ENCODE peak calls at places on chromosomes 3 and 15, in nine cellular contexts. N, V, S, G, M, Z, B, W and O are unnamed samples. For H3K4me1, the result is how much of the 10 kb centered on the place peaks cover.

GRCh38 chr3:122892118-122892517 is 97.2 kb downstream of the SLC49A4 start:
- DNase-seq in N (no peak), V (no peak), S (no peak), G (no peak), M (no peak), Z (no peak), B (no peak), W (no peak), O (no peak)

GRCh38 chr3:51350751-51351150 is 34.3 kb upstream of the MANF start:
- DNase-seq in N (no peak), V (no peak), S (no peak), G (no peak), M (no peak), Z (no peak), B (no peak), W (no peak), O (peak)

GRCh38 chr15:83843511-83843910 is 189.6 kb downstream of the ADAMTSL3 start:
- DNase-seq in N (no peak), V (no peak), S (no peak), G (no peak), M (no peak), Z (no peak), B (no peak), W (no peak), O (peak)

GRCh38 chr3:196080997-196081833 is 675 bp downstream of the TFRC start:
- DNase-seq in N (no peak), V (peak), S (peak), G (peak), M (peak), Z (peak), B (peak), W (peak), O (peak)

GRCh38 chr3:72255736-72256559 is 471.0 kb upstream of the PROK2 start:
- DNase-seq in N (no peak), V (no peak), S (peak), G (no peak), M (no peak), Z (peak), B (peak), W (no peak), O (peak)

GRCh38 chr3:127799476-127800222 is 22.7 kb downstream of the MGLL start:
- DNase-seq in N (no peak), V (no peak), S (no peak), G (no peak), M (no peak), Z (no peak), B (no peak), W (no peak), O (no peak)

GRCh38 chr3:46986782-46987484 is 7.5 kb downstream of the NBEAL2 start:
- DNase-seq in N (no peak), V (no peak), S (no peak), G (no peak), M (no peak), Z (no peak), B (no peak), W (peak), O (no peak)

GRCh38 chr3:36843065-36844051 is 79.0 kb upstream of the DCLK3 start:
- DNase-seq in N (peak), V (no peak), S (no peak), G (no peak), M (peak), Z (no peak), B (peak), W (peak), O (no peak)

GRCh38 chr15:68301300-68301699 is 23.8 kb downstream of the FEM1B start:
- DNase-seq in N (no peak), V (no peak), S (no peak), G (no peak), M (no peak), Z (no peak), B (no peak), W (no peak), O (no peak)

GRCh38 chr3:188486126-188486525 is 332.2 kb downstream of the LPP start:
- DNase-seq in N (no peak), V (no peak), S (no peak), G (no peak), M (no peak), Z (no peak), B (no peak), W (no peak), O (no peak)

GRCh38 chr3:149273096-149273751 is 51.6 kb upstream of the CP start:
- DNase-seq in N (peak), V (no peak), S (peak), G (no peak), M (peak), Z (peak), B (peak), W (peak), O (no peak)

DNA sequence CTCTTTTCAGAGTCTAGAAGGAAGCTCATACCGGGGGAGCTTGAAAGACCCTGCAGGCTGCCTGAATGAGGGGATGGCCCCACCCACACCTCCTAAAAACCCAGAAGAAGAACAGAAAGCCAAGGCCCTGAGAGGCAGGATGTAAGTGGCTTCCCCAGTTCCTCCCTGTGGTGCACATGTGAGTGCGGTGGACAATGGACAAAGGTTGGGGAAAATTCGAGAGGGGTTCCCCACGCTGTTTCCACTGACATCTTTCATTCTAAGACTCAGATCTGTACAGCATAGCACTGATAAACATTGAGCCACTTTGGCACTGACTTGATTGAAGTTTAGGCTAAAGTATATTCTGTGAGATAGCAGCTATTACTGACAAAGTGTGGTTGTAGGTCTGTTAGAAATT is 79.5 kb upstream of the UMPS start:
- DNase-seq in N (no peak), V (no peak), S (no peak), G (no peak), M (no peak), Z (no peak), B (no peak), W (no peak), O (no peak)
- TF ChIP-seq EP300 in N (no peak), V (no peak), S (no peak), G (no peak), M (no peak), Z (no peak), B (no peak), W (no peak), O (no peak)

GRCh38 chr3:20039765-20040475 is at the start of gene KAT2B:
- DNase-seq in N (no peak), V (peak), S (peak), G (peak), M (peak), Z (peak), B (peak), W (peak), O (peak)

GRCh38 chr3:20037255-20037996 is 2.8 kb upstream of the KAT2B start:
- DNase-seq in N (no peak), V (no peak), S (no peak), G (no peak), M (no peak), Z (no peak), B (no peak), W (no peak), O (no peak)

GRCh38 chr3:20038679-20039078 is 1.6 kb upstream of the KAT2B start:
- DNase-seq in N (no peak), V (no peak), S (no peak), G (no peak), M (no peak), Z (no peak), B (no peak), W (no peak), O (no peak)

GRCh38 chr3:20040476-20041196 is 390 bp downstream of the KAT2B start:
- DNase-seq in N (no peak), V (peak), S (peak), G (peak), M (peak), Z (peak), B (peak), W (peak), O (peak)

GRCh38 chr3:20039082-20039764 is 1.0 kb upstream of the KAT2B start:
- DNase-seq in N (no peak), V (no peak), S (no peak), G (no peak), M (no peak), Z (no peak), B (no peak), W (no peak), O (no peak)
- H3K4me1 ChIP-seq in N (under half), V (under half), S (under half), G (under half), M (under half), Z (under half), B (under half), W (under half), O (under half)

DNA sequence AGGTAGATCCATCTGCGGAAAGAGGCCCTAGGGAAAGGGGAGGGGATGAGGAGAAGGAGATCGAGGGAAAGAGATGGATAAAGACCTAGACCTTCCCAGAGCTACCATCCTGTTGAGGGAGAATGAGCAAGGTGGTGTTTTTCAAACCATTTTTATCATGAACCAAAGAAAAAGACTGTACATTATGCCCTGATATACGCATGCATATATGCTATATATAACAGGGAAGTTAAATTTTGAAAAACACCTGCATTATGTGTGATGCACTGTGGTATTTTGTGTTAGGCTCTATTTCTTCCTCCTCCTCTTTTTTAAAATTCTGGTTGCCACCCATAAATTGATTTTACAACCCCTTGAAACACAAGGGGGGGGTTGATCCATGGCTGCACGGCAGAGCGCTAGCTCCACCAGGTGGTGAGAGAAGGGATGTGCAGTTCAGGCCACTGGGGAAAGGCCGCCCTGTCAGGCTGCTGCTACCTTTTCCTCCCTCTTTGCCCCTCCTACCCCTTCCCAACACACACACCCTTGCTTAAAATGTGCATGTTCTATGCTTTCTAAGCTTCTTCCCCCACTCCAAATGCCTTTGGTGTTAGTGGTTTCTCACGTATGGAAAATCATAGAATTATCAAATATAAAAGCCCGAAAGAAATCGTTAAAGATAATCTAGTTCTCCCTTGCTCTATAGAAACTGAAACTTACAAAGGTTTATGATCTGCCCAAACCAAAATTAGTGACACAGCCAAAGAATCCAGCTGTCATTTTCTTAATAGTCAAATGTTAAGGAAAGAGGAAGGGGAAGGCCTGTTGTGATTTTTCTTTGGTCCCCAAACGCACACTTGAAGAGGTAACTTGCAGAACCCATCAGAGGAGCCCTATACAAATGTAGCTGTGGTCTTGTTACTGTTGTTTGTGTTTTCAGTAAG is 262.0 kb upstream of the UMPS start:
- DNase-seq in N (peak), V (peak), S (peak), G (no peak), M (peak), Z (peak), B (peak), W (peak), O (no peak)
- TF ChIP-seq EP300 in N (no peak), V (no peak), S (no peak), G (no peak), M (no peak), Z (no peak), B (no peak), W (no peak), O (no peak)

DNA sequence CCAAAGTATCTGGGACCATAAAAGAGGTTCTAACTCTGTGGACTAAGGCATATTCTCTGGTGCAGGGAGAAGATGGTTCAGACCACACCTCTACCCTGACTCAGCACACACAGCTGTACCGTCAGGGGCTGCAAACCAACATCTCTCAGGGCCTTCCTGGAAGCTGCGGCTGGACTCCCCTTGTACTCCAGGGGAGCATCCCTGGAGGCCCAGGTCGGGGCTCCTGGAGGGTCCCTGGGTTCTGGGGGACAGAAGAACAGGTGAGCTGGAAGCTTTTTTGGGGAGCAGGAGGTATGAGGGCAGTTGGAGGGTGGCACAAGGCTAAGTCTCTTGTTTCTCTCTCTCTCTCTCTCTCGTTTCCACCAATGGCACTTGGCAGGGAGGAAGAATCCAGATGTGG is 60.5 kb downstream of the LINGO1 start:
- DNase-seq in N (no peak), V (no peak), S (no peak), G (no peak), M (no peak), Z (no peak), B (no peak), W (no peak), O (no peak)
- H3K4me1 ChIP-seq in N (under half), V (under half), S (under half), G (under half), M (under half), Z (under half), B (under half), W (under half), O (under half)

GRCh38 chr15:80549191-80549590 is 145.0 kb downstream of the ARNT2 start:
- DNase-seq in N (no peak), V (no peak), S (no peak), G (no peak), M (no peak), Z (no peak), B (no peak), W (no peak), O (no peak)
- TF ChIP-seq EP300 in N (no peak), V (no peak), S (no peak), G (no peak), M (no peak), Z (no peak), B (no peak), W (no peak), O (no peak)

GRCh38 chr3:151974067-151974466 is 100.6 kb downstream of the SUCNR1 start:
- DNase-seq in N (no peak), V (no peak), S (no peak), G (no peak), M (no peak), Z (no peak), B (no peak), W (no peak), O (no peak)
- H3K4me1 ChIP-seq in N (under half), V (under half), S (under half), G (under half), M (half or more), Z (under half), B (under half), W (under half), O (under half)

GRCh38 chr3:101195951-101196713 is 124.2 kb downstream of the IMPG2 start:
- DNase-seq in N (no peak), V (no peak), S (no peak), G (no peak), M (peak), Z (no peak), B (peak), W (no peak), O (no peak)
- TF ChIP-seq EP300 in N (no peak), V (no peak), S (no peak), G (no peak), M (no peak), Z (no peak), B (no peak), W (no peak), O (no peak)